ENCODE peak calls at places on chromosome 4, in four cellular contexts. W is left lung, T is OCI-LY7, E is foreskin keratinocyte. R is an unnamed sample.
A peak's percentile ranks its signal among the peaks of the same experiment; 100 is the strongest.

GRCh38 chr4:10084651-10085320 is 31.8 kb downstream of the WDR1 start:
- DNase-seq in W (peak; percentile 16), T (no peak), E (no peak), R (peak; percentile 1)

GRCh38 chr4:20137176-20137575 is 114.5 kb upstream of the SLIT2 start:
- DNase-seq in W (no peak), T (no peak), E (no peak), R (no peak)

GRCh38 chr4:1195109-1195671 is 22.8 kb upstream of the SPON2 start:
- DNase-seq in W (peak; percentile 32), T (no peak), E (no peak), R (no peak)

GRCh38 chr4:23788460-23788859 is 101.4 kb downstream of the PPARGC1A start:
- DNase-seq in W (no peak), T (no peak), E (no peak), R (no peak)

GRCh38 chr4:22720091-22720490 is 27.4 kb downstream of the GBA3 start:
- DNase-seq in W (no peak), T (no peak), E (no peak), R (no peak)

GRCh38 chr4:80097395-80098177 is 24.6 kb upstream of the ANTXR2 start:
- DNase-seq in W (no peak), T (no peak), E (no peak), R (no peak)

GRCh38 chr4:72846280-72847111 is 223.0 kb downstream of the COX18 start:
- DNase-seq in W (no peak), T (peak; percentile 22), E (no peak), R (no peak)

GRCh38 chr4:159481936-159482335 is 379.1 kb downstream of the RAPGEF2 start:
- DNase-seq in W (no peak), T (no peak), E (peak; percentile 89), R (no peak)

GRCh38 chr4:3045500-3045850 is 28.9 kb downstream of the HTT-AS start:
- DNase-seq in W (peak; percentile 85), T (no peak), E (no peak), R (peak; percentile 83)

GRCh38 chr4:88743696-88744095 is 46.1 kb upstream of the NAP1L5 start:
- DNase-seq in W (no peak), T (no peak), E (no peak), R (no peak)

GRCh38 chr4:763922-764321 is 58.3 kb downstream of the PCGF3 start:
- DNase-seq in W (no peak), T (no peak), E (no peak), R (no peak)

GRCh38 chr4:38663021-38663800 is 788 bp upstream of the KLF3 start:
- DNase-seq in W (peak; percentile 58), T (peak; percentile 44), E (no peak), R (peak; percentile 60)

GRCh38 chr4:98514930-98515809 is 143.2 kb downstream of the TSPAN5 start:
- DNase-seq in W (no peak), T (no peak), E (no peak), R (no peak)

GRCh38 chr4:124499266-124499665 is 213.3 kb downstream of the ANKRD50 start:
- DNase-seq in W (no peak), T (no peak), E (no peak), R (no peak)

GRCh38 chr4:61201562-61202099 is 1.5 kb downstream of the ADGRL3 start:
- DNase-seq in W (no peak), T (no peak), E (no peak), R (no peak)

GRCh38 chr4:55358668-55359067 is 12.6 kb downstream of the SRD5A3 start:
- DNase-seq in W (no peak), T (peak; percentile 30), E (peak; percentile 58), R (no peak)

GRCh38 chr4:19005211-19005610 is 983.7 kb upstream of the LCORL start:
- DNase-seq in W (no peak), T (no peak), E (no peak), R (no peak)

GRCh38 chr4:102466298-102466697 is 34.9 kb upstream of the NFKB1 start:
- DNase-seq in W (no peak), T (no peak), E (peak; percentile 40), R (no peak)

GRCh38 chr4:7327341-7327885 is 107.3 kb downstream of the PSAPL1 start:
- DNase-seq in W (no peak), T (no peak), E (no peak), R (no peak)

GRCh38 chr4:184884863-184885262 is 59.1 kb upstream of the ACSL1 start:
- DNase-seq in W (no peak), T (no peak), E (no peak), R (no peak)

GRCh38 chr4:87354168-87355102 is 31.8 kb upstream of the HSD17B13 start:
- DNase-seq in W (no peak), T (no peak), E (no peak), R (no peak)

GRCh38 chr4:77959566-77960338 is 97.1 kb downstream of the MRPL1 start:
- DNase-seq in W (no peak), T (peak; percentile 66), E (peak; percentile 3), R (no peak)

GRCh38 chr4:187550256-187550950 is 445.2 kb upstream of the ZFP42 start:
- DNase-seq in W (no peak), T (no peak), E (peak; percentile 55), R (no peak)

GRCh38 chr4:113683143-113683542 is 78.4 kb downstream of the CAMK2D start:
- DNase-seq in W (no peak), T (peak; percentile 92), E (peak; percentile 15), R (peak; percentile 92)

GRCh38 chr4:174284181-174284886 is 623 bp downstream of the CEP44 start:
- DNase-seq in W (no peak), T (no peak), E (peak; percentile 67), R (no peak)

GRCh38 chr4:97643179-97643578 is 500.1 kb downstream of the STPG2 start:
- DNase-seq in W (no peak), T (no peak), E (no peak), R (no peak)

GRCh38 chr4:151325320-151326246 is at the start of gene SH3D19:
- DNase-seq in W (peak; percentile 85), T (no peak), E (no peak), R (no peak)

GRCh38 chr4:2338754-2339457 is 77.0 kb upstream of the MXD4 start:
- DNase-seq in W (no peak), T (no peak), E (no peak), R (no peak)

GRCh38 chr4:110091426-110091825 is 107.0 kb downstream of the ELOVL6 start:
- DNase-seq in W (no peak), T (no peak), E (peak; percentile 76), R (no peak)

GRCh38 chr4:55681430-55681829 is 45.3 kb upstream of the NMU start:
- DNase-seq in W (no peak), T (no peak), E (no peak), R (no peak)

GRCh38 chr4:141395919-141396318 is 175.2 kb downstream of the ZNF330 start:
- DNase-seq in W (no peak), T (no peak), E (no peak), R (no peak)

GRCh38 chr4:58658701-58659100 is 1548.5 kb upstream of the IGFBP7 start:
- DNase-seq in W (no peak), T (no peak), E (no peak), R (no peak)

GRCh38 chr4:98290511-98290910 is 29.3 kb downstream of the RAP1GDS1 start:
- DNase-seq in W (no peak), T (no peak), E (no peak), R (no peak)

GRCh38 chr4:65671402-65671801 is 1.1 kb upstream of the EPHA5 start:
- DNase-seq in W (no peak), T (no peak), E (no peak), R (no peak)

GRCh38 chr4:65668201-65669007 is 1.9 kb downstream of the EPHA5 start:
- DNase-seq in W (no peak), T (no peak), E (no peak), R (no peak)

GRCh38 chr4:65670331-65671031 is at the start of gene EPHA5:
- DNase-seq in W (peak; percentile 46), T (no peak), E (peak; percentile 40), R (peak; percentile 9)

GRCh38 chr4:65669981-65670330 is 333 bp downstream of the EPHA5 start:
- DNase-seq in W (no peak), T (no peak), E (no peak), R (no peak)

GRCh38 chr4:65669008-65669971 is 999 bp downstream of the EPHA5 start:
- DNase-seq in W (no peak), T (no peak), E (no peak), R (no peak)
- TF ChIP-seq CTCF in W (no peak), T (no peak), E (no peak), R (no peak)

DNA sequence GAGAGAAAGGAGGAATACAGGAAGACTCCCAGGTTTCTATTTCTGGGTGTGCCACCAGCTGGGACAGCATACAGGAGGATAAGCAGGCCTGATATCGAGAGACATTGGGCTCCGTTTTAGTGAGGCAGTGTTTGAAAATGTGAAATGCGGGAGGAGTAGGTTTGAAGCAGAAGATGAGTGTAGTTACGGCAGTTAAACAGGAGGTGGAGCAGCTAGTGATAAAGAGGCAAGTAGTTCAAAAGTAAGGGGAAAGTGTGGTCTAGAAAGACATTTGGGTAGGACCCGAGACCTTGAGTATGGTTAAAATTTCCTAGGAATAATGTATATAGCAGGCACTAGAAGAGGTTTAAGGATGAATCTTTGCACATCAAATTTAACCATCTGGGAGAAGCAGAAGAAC is 42.4 kb downstream of the DCUN1D4 start:
- DNase-seq in W (no peak), T (peak; percentile 29), E (no peak), R (no peak)
- TF ChIP-seq CTCF in W (no peak), T (peak; percentile 70), E (peak; percentile 47), R (peak; percentile 42)

DNA sequence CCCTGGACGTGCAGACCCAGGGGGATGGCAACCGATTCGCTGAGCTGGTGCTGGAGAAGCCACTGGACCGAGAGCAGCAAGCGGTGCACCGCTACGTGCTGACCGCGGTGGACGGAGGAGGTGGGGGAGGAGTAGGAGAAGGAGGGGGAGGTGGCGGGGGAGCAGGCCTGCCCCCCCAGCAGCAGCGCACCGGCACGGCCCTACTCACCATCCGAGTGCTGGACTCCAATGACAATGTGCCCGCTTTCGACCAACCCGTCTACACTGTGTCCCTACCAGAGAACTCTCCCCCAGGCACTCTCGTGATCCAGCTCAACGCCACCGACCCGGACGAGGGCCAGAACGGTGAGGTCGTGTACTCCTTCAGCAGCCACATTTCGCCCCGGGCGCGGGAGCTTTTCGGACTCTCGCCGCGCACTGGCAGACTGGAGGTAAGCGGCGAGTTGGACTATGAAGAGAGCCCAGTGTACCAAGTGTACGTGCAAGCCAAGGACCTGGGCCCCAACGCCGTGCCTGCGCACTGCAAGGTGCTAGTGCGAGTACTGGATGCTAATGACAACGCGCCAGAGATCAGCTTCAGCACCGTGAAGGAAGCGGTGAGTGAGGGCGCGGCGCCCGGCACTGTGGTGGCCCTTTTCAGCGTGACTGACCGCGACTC is 1.7 kb downstream of the PCDH10 start:
- DNase-seq in W (no peak), T (no peak), E (no peak), R (peak; percentile 2)
- TF ChIP-seq CTCF in W (no peak), T (no peak), E (no peak), R (no peak)

DNA sequence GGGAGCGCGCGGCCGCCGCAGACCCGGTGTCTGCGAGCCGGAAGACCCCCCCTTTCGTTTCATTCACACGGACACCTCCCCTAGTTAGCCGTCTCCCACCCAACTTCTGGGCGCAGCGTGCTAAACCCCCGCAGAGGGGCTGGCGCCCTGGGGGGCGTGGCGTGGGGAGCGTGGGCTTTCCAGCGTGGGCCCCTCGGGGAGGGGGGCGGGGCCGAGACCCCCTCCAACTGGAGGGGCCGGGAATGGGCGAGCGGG is 1.1 kb downstream of the FHDC1 start:
- DNase-seq in W (no peak), T (no peak), E (no peak), R (no peak)
- TF ChIP-seq CTCF in W (no peak), T (no peak), E (no peak), R (no peak)

R was measured in activated CD8-positive, alpha-beta T cell treated with anti-CD3 and anti-CD28 coated beads for 36 hours.